ENCODE peak calls at places on chromosome 6, in five cellular contexts. D is retinal pigment epithelial cell; S is stimulated activated CD4-positive, alpha-beta T cell treated with anti-CD3 and anti-CD28 coated beads, Interleukin-15, amount 100 ng/mL, for 1 hour; F is glomerular endothelial cell; M is T-helper 2 cell. K is an unnamed sample.

GRCh38 chr6:33694401-33694931 is 17.0 kb downstream of the UQCC2 start:
- DNase-seq in S (peak), M (no peak), F (no peak), D (no peak), K (no peak)

GRCh38 chr6:134455319-134455718 is 137.4 kb upstream of the SGK1 start:
- DNase-seq in M (no peak), D (no peak), F (no peak), S (no peak), K (no peak)

GRCh38 chr6:11292837-11293236 is 60.4 kb upstream of the NEDD9 start:
- DNase-seq in F (no peak), D (no peak), M (no peak), S (no peak), K (no peak)

GRCh38 chr6:37056439-37057127 is 51.1 kb downstream of the FGD2 start:
- DNase-seq in M (no peak), F (no peak), D (no peak), S (no peak), K (no peak)

GRCh38 chr6:149925974-149926777 is 3.3 kb upstream of the RAET1G start:
- DNase-seq in F (peak), D (peak), M (peak), S (peak), K (no peak)

GRCh38 chr6:9138856-9139426 is 703.6 kb upstream of the SLC35B3 start:
- DNase-seq in S (no peak), M (no peak), F (no peak), D (no peak), K (no peak)

GRCh38 chr6:89267918-89268317 is 47.2 kb downstream of the GABRR2 start:
- DNase-seq in F (no peak), M (no peak), D (no peak), S (no peak), K (no peak)

GRCh38 chr6:156250593-156250992 is 526.6 kb upstream of the ARID1B start:
- DNase-seq in F (no peak), D (no peak), M (no peak), S (no peak), K (no peak)

GRCh38 chr6:167122041-167122826 is 662 bp upstream of the CCR6 start:
- DNase-seq in S (no peak), M (no peak), D (no peak), F (no peak), K (no peak)

GRCh38 chr6:84441456-84441855 is 214.0 kb upstream of the CEP162 start:
- DNase-seq in D (no peak), S (no peak), M (no peak), F (no peak), K (no peak)

GRCh38 chr6:106609699-106610098 is 19.6 kb downstream of the RTN4IP1 start:
- DNase-seq in S (no peak), F (no peak), M (no peak), D (no peak), K (no peak)

GRCh38 chr6:14365393-14365792 is 247.8 kb downstream of the CD83 start:
- DNase-seq in S (no peak), D (no peak), M (no peak), F (no peak), K (no peak)